ENCODE peak calls at places on chromosome 14, in eight cellular contexts. Y, Z, J, F, I, O, C and G are unnamed samples.

GRCh38 chr14:50797250-50798047 is 33.5 kb downstream of the NIN start:
- DNase-seq in Y (no peak), Z (no peak), J (no peak), F (no peak), I (no peak), O (no peak), C (no peak), G (no peak)

GRCh38 chr14:52254086-52254485 is 13.4 kb upstream of the PTGDR start:
- DNase-seq in Y (no peak), Z (no peak), J (no peak), F (no peak), I (no peak), O (no peak), C (no peak), G (no peak)

GRCh38 chr14:102532204-102532658 is 22.7 kb upstream of the ANKRD9 start:
- DNase-seq in Y (no peak), Z (peak; percentile 57), J (no peak), F (no peak), I (no peak), O (no peak), C (peak; percentile 86), G (no peak)

GRCh38 chr14:32038876-32039275 is 38.2 kb upstream of the ARHGAP5 start:
- DNase-seq in Y (no peak), Z (peak; percentile 29), J (no peak), F (no peak), I (no peak), O (no peak), C (no peak), G (no peak)

GRCh38 chr14:104756477-104757237 is 3.7 kb downstream of the SIVA1 start:
- DNase-seq in Y (no peak), Z (no peak), J (no peak), F (no peak), I (no peak), O (no peak), C (no peak), G (no peak)

GRCh38 chr14:101226265-101226602 is 322.7 kb upstream of the RTL1 start:
- DNase-seq in Y (no peak), Z (no peak), J (no peak), F (no peak), I (no peak), O (no peak), C (no peak), G (no peak)

GRCh38 chr14:94376976-94377865 is 11.2 kb downstream of the SERPINA1 start:
- DNase-seq in Y (no peak), Z (no peak), J (no peak), F (no peak), I (no peak), O (no peak), C (no peak), G (no peak)

GRCh38 chr14:90663680-90664079 is 152.6 kb downstream of the TTC7B start:
- DNase-seq in Y (no peak), Z (no peak), J (no peak), F (no peak), I (no peak), O (no peak), C (no peak), G (no peak)

GRCh38 chr14:20578325-20578724 is 9.5 kb downstream of the RNASE11 start:
- DNase-seq in Y (no peak), Z (no peak), J (no peak), F (no peak), I (no peak), O (no peak), C (no peak), G (no peak)

GRCh38 chr14:35708072-35708471 is 101.0 kb downstream of the RALGAPA1 start:
- DNase-seq in Y (no peak), Z (no peak), J (no peak), F (no peak), I (no peak), O (no peak), C (peak; percentile 9), G (no peak)

GRCh38 chr14:53850714-53851296 is 105.8 kb downstream of the BMP4 start:
- DNase-seq in Y (no peak), Z (peak; percentile 66), J (no peak), F (no peak), I (no peak), O (no peak), C (peak; percentile 49), G (peak; percentile 64)

GRCh38 chr14:65352964-65353530 is 59.5 kb upstream of the FUT8 start:
- DNase-seq in Y (no peak), Z (no peak), J (no peak), F (no peak), I (peak; percentile 56), O (no peak), C (peak; percentile 89), G (no peak)

GRCh38 chr14:89955022-89955414 is 488 bp upstream of the EFCAB11 start:
- DNase-seq in Y (no peak), Z (no peak), J (no peak), F (no peak), I (no peak), O (no peak), C (no peak), G (no peak)

GRCh38 chr14:103696027-103696402 is 19.2 kb downstream of the XRCC3 start:
- DNase-seq in Y (no peak), Z (no peak), J (no peak), F (no peak), I (no peak), O (no peak), C (no peak), G (no peak)

GRCh38 chr14:65847065-65847847 is 434.7 kb downstream of the FUT8 start:
- DNase-seq in Y (no peak), Z (no peak), J (no peak), F (peak; percentile 34), I (no peak), O (no peak), C (no peak), G (no peak)

GRCh38 chr14:93903342-93904184 is 23.6 kb upstream of the FAM181A start:
- DNase-seq in Y (no peak), Z (peak; percentile 6), J (peak; percentile 53), F (no peak), I (peak; percentile 28), O (peak; percentile 44), C (no peak), G (peak; percentile 37)

GRCh38 chr14:80987235-80988032 is 32.0 kb downstream of the TSHR start:
- DNase-seq in Y (peak; percentile 58), Z (peak; percentile 63), J (peak; percentile 99), F (peak; percentile 39), I (peak; percentile 66), O (peak; percentile 36), C (peak; percentile 73), G (peak; percentile 87)